ENCODE peak calls at places on chromosomes 2 and 18, in five cellular contexts. E, N, R, M and L are unnamed samples.

GRCh38 chr18:4453712-4454547 is 1.2 kb downstream of the DLGAP1 start:
- DNase-seq in R (no peak), M (peak), E (no peak), N (no peak), L (no peak)

GRCh38 chr2:16225545-16225944 is 285.2 kb downstream of the MYCN start:
- DNase-seq in M (no peak), R (no peak), N (no peak), E (no peak), L (no peak)

GRCh38 chr2:159086332-159086731 is 117.9 kb downstream of the TANC1 start:
- DNase-seq in R (no peak), E (no peak), N (no peak), M (no peak), L (no peak)

GRCh38 chr2:7430869-7431641 is 513.8 kb downstream of the RNF144A start:
- DNase-seq in M (peak), E (no peak), R (peak), N (no peak), L (peak)

GRCh38 chr18:56872140-56872539 is 221.0 kb downstream of the WDR7 start:
- DNase-seq in N (no peak), R (no peak), E (no peak), M (no peak), L (no peak)

GRCh38 chr2:1899396-1899730 is 155.0 kb upstream of the PXDN start:
- DNase-seq in N (no peak), E (no peak), R (no peak), M (no peak), L (no peak)

GRCh38 chr2:59184281-59185020 is 943.3 kb upstream of the FANCL start:
- DNase-seq in E (no peak), R (no peak), M (no peak), N (peak), L (peak)

GRCh38 chr18:22961156-22961555 is 28.0 kb downstream of the RBBP8 start:
- DNase-seq in E (no peak), N (no peak), M (no peak), R (no peak), L (no peak)

GRCh38 chr2:46445561-46445960 is 33.8 kb upstream of the TMEM247 start:
- DNase-seq in R (no peak), N (no peak), M (no peak), E (no peak), L (no peak)

GRCh38 chr18:40917096-40917495 is 1037.9 kb upstream of the PIK3C3 start:
- DNase-seq in N (no peak), E (no peak), R (peak), M (no peak), L (no peak)